ENCODE peak calls at places on chromosomes 7 and 10, in six cellular contexts. One of them, this sample, is unnamed.

GRCh38 chr7:134014935-134015334 is 112.2 kb upstream of the LRGUK start:
- DNase-seq in WTC11: no peak
- DNase-seq in coronary artery: no peak
- DNase-seq in amniotic epithelial cell: peak
- DNase-seq in amygdala: no peak
- DNase-seq in activated T-cell treated with anti-CD3 and anti-CD28 coated beads for 48 hours: no peak
- DNase-seq in this sample: no peak

GRCh38 chr7:6163402-6163801 is 109.0 kb downstream of the CYTH3 start:
- DNase-seq in WTC11: no peak
- DNase-seq in coronary artery: no peak
- DNase-seq in amniotic epithelial cell: no peak
- DNase-seq in amygdala: no peak
- DNase-seq in activated T-cell treated with anti-CD3 and anti-CD28 coated beads for 48 hours: no peak
- DNase-seq in this sample: no peak

GRCh38 chr10:76308946-76309529 is 877.6 kb downstream of the LRMDA start:
- DNase-seq in WTC11: no peak
- DNase-seq in coronary artery: no peak
- DNase-seq in amniotic epithelial cell: peak
- DNase-seq in amygdala: no peak
- DNase-seq in activated T-cell treated with anti-CD3 and anti-CD28 coated beads for 48 hours: no peak
- DNase-seq in this sample: no peak

GRCh38 chr10:30176182-30176581 is 116.8 kb upstream of the JCAD start:
- DNase-seq in WTC11: no peak
- DNase-seq in coronary artery: no peak
- DNase-seq in amniotic epithelial cell: peak
- DNase-seq in amygdala: no peak
- DNase-seq in activated T-cell treated with anti-CD3 and anti-CD28 coated beads for 48 hours: no peak
- DNase-seq in this sample: no peak

GRCh38 chr7:66631471-66631870 is 2.8 kb downstream of the KCTD7 start:
- DNase-seq in WTC11: no peak
- DNase-seq in coronary artery: no peak
- DNase-seq in amniotic epithelial cell: peak
- DNase-seq in amygdala: no peak
- DNase-seq in activated T-cell treated with anti-CD3 and anti-CD28 coated beads for 48 hours: no peak
- DNase-seq in this sample: no peak

GRCh38 chr7:157139142-157140117 is 704 bp downstream of the UBE3C start:
- DNase-seq in WTC11: peak
- DNase-seq in coronary artery: no peak
- DNase-seq in amniotic epithelial cell: peak
- DNase-seq in amygdala: no peak
- DNase-seq in activated T-cell treated with anti-CD3 and anti-CD28 coated beads for 48 hours: peak
- DNase-seq in this sample: peak

GRCh38 chr7:41328131-41328530 is 374.8 kb downstream of the INHBA start:
- DNase-seq in WTC11: no peak
- DNase-seq in coronary artery: no peak
- DNase-seq in amniotic epithelial cell: no peak
- DNase-seq in amygdala: no peak
- DNase-seq in activated T-cell treated with anti-CD3 and anti-CD28 coated beads for 48 hours: no peak
- DNase-seq in this sample: no peak

GRCh38 chr10:71547841-71548493 is 151.2 kb downstream of the CDH23 start:
- DNase-seq in WTC11: no peak
- DNase-seq in coronary artery: no peak
- DNase-seq in amniotic epithelial cell: peak
- DNase-seq in amygdala: no peak
- DNase-seq in activated T-cell treated with anti-CD3 and anti-CD28 coated beads for 48 hours: no peak
- DNase-seq in this sample: peak

GRCh38 chr10:77300682-77301081 is 336.9 kb downstream of the KCNMA1 start:
- DNase-seq in WTC11: no peak
- DNase-seq in coronary artery: no peak
- DNase-seq in amniotic epithelial cell: no peak
- DNase-seq in amygdala: no peak
- DNase-seq in activated T-cell treated with anti-CD3 and anti-CD28 coated beads for 48 hours: no peak
- DNase-seq in this sample: no peak

GRCh38 chr7:25262586-25262985 is 34.3 kb upstream of the NPVF start:
- DNase-seq in WTC11: no peak
- DNase-seq in coronary artery: no peak
- DNase-seq in amniotic epithelial cell: peak
- DNase-seq in amygdala: no peak
- DNase-seq in activated T-cell treated with anti-CD3 and anti-CD28 coated beads for 48 hours: no peak
- DNase-seq in this sample: no peak

GRCh38 chr7:127792528-127793342 is 140.7 kb downstream of the SND1 start:
- DNase-seq in WTC11: peak
- DNase-seq in coronary artery: no peak
- DNase-seq in amniotic epithelial cell: no peak
- DNase-seq in amygdala: no peak
- DNase-seq in activated T-cell treated with anti-CD3 and anti-CD28 coated beads for 48 hours: peak
- DNase-seq in this sample: no peak